ENCODE peak calls at places on chromosomes 4 and X, in four cellular contexts. U is upper lobe of left lung, Z is Panc1, A is GM12878. X is an unnamed sample.

GRCh38 chrX:101080326-101080725 is 1.6 kb downstream of the TMEM35A start:
- ATAC-seq in Z (no peak), A (no peak), U (no peak), X (no peak)

GRCh38 chr4:87066403-87067119 is 131.8 kb downstream of the AFF1 start:
- ATAC-seq in Z (no peak), A (peak; percentile 36), U (no peak), X (no peak)

GRCh38 chr4:159476886-159477285 is 374.0 kb downstream of the RAPGEF2 start:
- ATAC-seq in A (no peak), U (no peak), Z (no peak), X (no peak)

GRCh38 chrX:69189972-69190371 is 24.7 kb upstream of the PJA1 start:
- ATAC-seq in U (peak; percentile 23), A (no peak), Z (no peak), X (no peak)

GRCh38 chrX:149682956-149683947 is 28.6 kb upstream of the MAGEA11 start:
- ATAC-seq in Z (no peak), U (no peak), A (no peak), X (no peak)

GRCh38 chrX:9598344-9598743 is 133.5 kb downstream of the TBL1X start:
- ATAC-seq in U (no peak), A (no peak), Z (no peak), X (no peak)

GRCh38 chrX:15903186-15903681 is 48.6 kb upstream of the AP1S2 start:
- ATAC-seq in Z (no peak), U (peak; percentile 43), A (peak; percentile 98), X (no peak)

GRCh38 chrX:55072286-55072685 is 2.5 kb upstream of the PAGE2B start:
- ATAC-seq in U (no peak), Z (no peak), A (no peak), X (no peak)

GRCh38 chr4:176302283-176303275 is 17.2 kb upstream of the SPCS3 start:
- ATAC-seq in U (no peak), A (no peak), Z (peak; percentile 79), X (no peak)

GRCh38 chrX:68490644-68491043 is 8.2 kb upstream of the YIPF6 start:
- ATAC-seq in U (no peak), Z (peak; percentile 96), A (peak; percentile 82), X (no peak)

GRCh38 chr4:177308125-177308524 is 1.5 kb upstream of the NEIL3 start:
- ATAC-seq in U (no peak), A (no peak), Z (no peak), X (no peak)

GRCh38 chrX:63657821-63658220 is 127.2 kb downstream of the ARHGEF9 start:
- ATAC-seq in A (no peak), Z (no peak), U (peak; percentile 58), X (no peak)

GRCh38 chr4:141328550-141329173 is 108.0 kb downstream of the ZNF330 start:
- ATAC-seq in Z (no peak), U (no peak), A (no peak), X (no peak)

GRCh38 chr4:47577779-47578553 is 92.9 kb downstream of the ATP10D start:
- ATAC-seq in A (no peak), U (peak; percentile 40), Z (no peak), X (peak; percentile 90)

GRCh38 chrX:16458208-16458607 is 191.8 kb upstream of the S100G start:
- ATAC-seq in U (no peak), Z (no peak), A (no peak), X (no peak)

GRCh38 chr4:86451560-86452322 is 91.9 kb upstream of the MAPK10 start:
- ATAC-seq in A (no peak), U (peak; percentile 16), Z (no peak), X (peak; percentile 37)

GRCh38 chrX:12790878-12791252 is 347 bp upstream of the PRPS2 start:
- ATAC-seq in Z (peak; percentile 61), A (peak; percentile 41), U (no peak), X (peak; percentile 8)

GRCh38 chrX:112235547-112235946 is 153.0 kb upstream of the TRPC5 start:
- ATAC-seq in Z (no peak), A (no peak), U (no peak), X (no peak)

GRCh38 chr4:102627831-102628523 is 126.8 kb downstream of the NFKB1 start:
- ATAC-seq in U (peak; percentile 41), A (peak; percentile 61), Z (peak; percentile 56), X (no peak)

GRCh38 chrX:22629105-22629725 is 356.5 kb downstream of the CBLL2 start:
- ATAC-seq in Z (no peak), A (no peak), U (no peak), X (no peak)

GRCh38 chrX:106404512-106404911 is 207.3 kb upstream of the RADX start:
- ATAC-seq in U (no peak), A (no peak), Z (no peak), X (no peak)

GRCh38 chr4:24328300-24328699 is 256.1 kb downstream of the DHX15 start:
- ATAC-seq in U (no peak), A (no peak), Z (no peak), X (no peak)

GRCh38 chr4:163988921-163989320 is 494.4 kb downstream of the TMA16 start:
- ATAC-seq in A (no peak), U (no peak), Z (no peak), X (no peak)

GRCh38 chr4:183249854-183250253 is 70.2 kb downstream of the CLDN22 start:
- ATAC-seq in Z (peak; percentile 68), U (peak; percentile 38), A (peak; percentile 65), X (no peak)

GRCh38 chrX:132518401-132518800 is 29.6 kb upstream of the MBNL3 start:
- ATAC-seq in U (no peak), Z (no peak), A (no peak), X (no peak)

GRCh38 chr4:100591156-100591876 is 73.5 kb upstream of the EMCN start:
- ATAC-seq in A (no peak), Z (no peak), U (no peak), X (no peak)

GRCh38 chrX:26999634-27000033 is 463.5 kb downstream of the PPP4R3C start:
- ATAC-seq in Z (no peak), U (no peak), A (no peak), X (no peak)

GRCh38 chr4:122548452-122548851 is 72.4 kb downstream of the IL21 start:
- ATAC-seq in Z (no peak), U (no peak), A (no peak), X (no peak)

GRCh38 chrX:68286076-68286475 is 147.2 kb downstream of the OPHN1 start:
- ATAC-seq in A (no peak), U (no peak), Z (no peak), X (no peak)

GRCh38 chr4:142120921-142121320 is 484.5 kb downstream of the IL15 start:
- ATAC-seq in U (no peak), Z (no peak), A (peak; percentile 52), X (no peak)

GRCh38 chrX:68114573-68115199 is 318.6 kb downstream of the OPHN1 start:
- ATAC-seq in U (peak; percentile 45), Z (no peak), A (no peak), X (no peak)

GRCh38 chrX:150773634-150774033 is 80.4 kb downstream of the MTMR1 start:
- ATAC-seq in U (no peak), Z (no peak), A (no peak), X (no peak)

GRCh38 chr4:54440394-54441223 is 211.5 kb downstream of the PDGFRA start:
- ATAC-seq in Z (no peak), U (peak; percentile 75), A (no peak), X (no peak)

GRCh38 chr4:3013323-3013722 is 50.0 kb downstream of the GRK4 start:
- ATAC-seq in U (no peak), A (no peak), Z (no peak), X (no peak)

GRCh38 chr4:3016839-3017410 is 53.6 kb downstream of the GRK4 start:
- ATAC-seq in Z (no peak), A (no peak), U (no peak), X (no peak)

GRCh38 chr4:3011456-3012220 is 48.3 kb downstream of the GRK4 start:
- ATAC-seq in U (no peak), Z (no peak), A (no peak), X (no peak)

GRCh38 chr4:3010998-3011397 is 47.6 kb downstream of the GRK4 start:
- ATAC-seq in A (no peak), Z (no peak), U (peak; percentile 64), X (peak; percentile 85)

GRCh38 chr4:3013839-3014350 is 50.5 kb downstream of the GRK4 start:
- ATAC-seq in U (no peak), Z (no peak), A (peak; percentile 86), X (no peak)
- TF ChIP-seq POLR2AphosphoS5 in U (no peak), Z (no peak), A (no peak), X (no peak)

GRCh38 chr4:38232741-38233140 is 272.5 kb downstream of the PTTG2 start:
- ATAC-seq in A (no peak), Z (no peak), U (no peak), X (no peak)

GRCh38 chr4:38230821-38231583 is 270.8 kb downstream of the PTTG2 start:
- ATAC-seq in U (no peak), Z (no peak), A (no peak), X (no peak)

GRCh38 chr4:38233727-38234478 is 273.7 kb downstream of the PTTG2 start:
- ATAC-seq in U (peak; percentile 46), Z (no peak), A (no peak), X (no peak)

GRCh38 chr4:38231626-38232025 is 271.4 kb downstream of the PTTG2 start:
- ATAC-seq in Z (no peak), A (no peak), U (no peak), X (no peak)

GRCh38 chr4:38230121-38230728 is 270.0 kb downstream of the PTTG2 start:
- ATAC-seq in Z (no peak), A (no peak), U (no peak), X (no peak)
- TF ChIP-seq POLR2AphosphoS5 in Z (no peak), A (no peak), U (no peak), X (no peak)

GRCh38 chrX:40098264-40099045 is 697 bp upstream of the BCOR start:
- ATAC-seq in U (peak; percentile 51), A (peak; percentile 48), Z (peak; percentile 30), X (peak; percentile 31)
- TF ChIP-seq POLR2AphosphoS5 in U (no peak), A (peak; percentile 75), Z (no peak), X (peak; percentile 11)

GRCh38 chrX:47577424-47577823 is 4.8 kb upstream of the TIMP1 start:
- ATAC-seq in U (no peak), Z (no peak), A (no peak), X (no peak)

GRCh38 chrX:47579537-47579936 is 2.7 kb upstream of the TIMP1 start:
- ATAC-seq in A (peak; percentile 66), U (peak; percentile 70), Z (no peak), X (no peak)

GRCh38 chrX:47576021-47576898 is 6.0 kb upstream of the TIMP1 start:
- ATAC-seq in Z (no peak), U (no peak), A (no peak), X (no peak)

GRCh38 chrX:47577901-47578300 is 4.3 kb upstream of the TIMP1 start:
- ATAC-seq in Z (no peak), A (no peak), U (no peak), X (no peak)

DNA sequence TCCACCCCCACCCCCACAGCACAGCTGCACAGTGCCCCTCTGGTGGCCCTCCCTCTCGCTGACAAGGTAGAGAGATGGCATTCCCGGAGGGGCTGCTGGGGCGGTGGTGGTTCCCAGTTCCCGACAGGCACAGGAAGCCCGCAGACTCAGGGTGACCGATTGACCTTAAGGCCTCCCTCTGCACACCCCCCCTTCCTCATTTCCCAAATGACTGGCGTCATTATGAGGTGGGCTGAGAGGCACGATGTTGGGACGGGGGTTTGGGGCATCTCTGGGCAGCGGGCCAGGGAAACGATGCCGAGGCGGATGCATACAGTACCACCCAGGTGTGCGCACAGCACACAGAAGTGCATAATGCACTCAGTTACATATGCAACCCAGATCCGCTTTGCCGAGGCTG is 3.5 kb upstream of the TIMP1 start:
- ATAC-seq in A (no peak), Z (no peak), U (peak; percentile 24), X (no peak)
- TF ChIP-seq POLR2AphosphoS5 in A (no peak), Z (no peak), U (peak; percentile 9), X (no peak)